ENCODE peak calls at places on chromosomes 2 and 18, in four cellular contexts. I is sigmoid colon, X is ovary, L is MCF 10A. G is an unnamed sample.

GRCh38 chr2:138395565-138396306 is 105.8 kb upstream of the SPOPL start:
- DNase-seq in L (peak; percentile 94), I (no peak), X (no peak), G (no peak)

GRCh38 chr2:218954541-218955300 is 4.7 kb upstream of the CDK5R2 start:
- DNase-seq in I (no peak), X (no peak), L (no peak), G (no peak)

GRCh38 chr2:86584164-86584913 is 21.1 kb upstream of the CHMP3 start:
- DNase-seq in I (no peak), X (no peak), L (no peak), G (no peak)

GRCh38 chr2:241573741-241574140 is 15.2 kb downstream of the BOK start:
- DNase-seq in L (no peak), I (peak; percentile 50), X (no peak), G (no peak)

GRCh38 chr2:130727286-130727924 is 1.5 kb upstream of the GPR148 start:
- DNase-seq in I (peak; percentile 87), X (peak; percentile 62), L (no peak), G (peak; percentile 72)

GRCh38 chr2:198173242-198173641 is 368.8 kb downstream of the PLCL1 start:
- DNase-seq in L (no peak), X (no peak), I (no peak), G (no peak)

GRCh38 chr2:186853871-186854435 is 5.0 kb upstream of the ZSWIM2 start:
- DNase-seq in X (no peak), L (no peak), I (no peak), G (no peak)

GRCh38 chr2:61662990-61663389 is 124.8 kb upstream of the XPO1 start:
- DNase-seq in I (no peak), X (no peak), L (no peak), G (no peak)

GRCh38 chr2:190986221-190986953 is 27.6 kb downstream of the STAT1 start:
- DNase-seq in L (no peak), X (no peak), I (no peak), G (no peak)

GRCh38 chr18:22180722-22181121 is 11.3 kb downstream of the GATA6 start:
- DNase-seq in L (no peak), I (no peak), X (no peak), G (no peak)

GRCh38 chr2:196638765-196639164 is 750 bp upstream of the CCDC150 start:
- DNase-seq in X (no peak), I (no peak), L (no peak), G (no peak)

GRCh38 chr2:196640031-196640548 is 575 bp downstream of the CCDC150 start:
- DNase-seq in X (no peak), L (peak; percentile 4), I (no peak), G (no peak)

GRCh38 chr2:196635156-196635555 is 4.4 kb upstream of the CCDC150 start:
- DNase-seq in L (no peak), X (no peak), I (no peak), G (no peak)

GRCh38 chr2:196639180-196640030 is at the start of gene CCDC150:
- DNase-seq in X (peak; percentile 87), I (peak; percentile 93), L (peak; percentile 94), G (peak; percentile 95)
- TF ChIP-seq CTCF in X (no peak), I (no peak), L (no peak), G (no peak)

GRCh38 chr2:65387017-65387416 is 45.4 kb downstream of the SPRED2 start:
- DNase-seq in I (no peak), L (no peak), X (no peak), G (no peak)
- TF ChIP-seq CTCF in I (no peak), L (no peak), X (no peak), G (no peak)

GRCh38 chr18:25313274-25313673 is 38.7 kb downstream of the ZNF521 start:
- DNase-seq in I (no peak), X (no peak), L (no peak), G (no peak)

GRCh38 chr18:25314824-25315223 is 37.1 kb downstream of the ZNF521 start:
- DNase-seq in I (no peak), X (no peak), L (no peak), G (no peak)

GRCh38 chr18:25306671-25307070 is 45.3 kb downstream of the ZNF521 start:
- DNase-seq in L (no peak), I (no peak), X (no peak), G (no peak)

GRCh38 chr18:25305584-25305983 is 46.4 kb downstream of the ZNF521 start:
- DNase-seq in I (no peak), X (no peak), L (no peak), G (no peak)

GRCh38 chr18:25310045-25310444 is 41.9 kb downstream of the ZNF521 start:
- DNase-seq in L (peak; percentile 28), I (no peak), X (no peak), G (no peak)
- TF ChIP-seq CTCF in L (no peak), I (no peak), X (no peak), G (no peak)

DNA sequence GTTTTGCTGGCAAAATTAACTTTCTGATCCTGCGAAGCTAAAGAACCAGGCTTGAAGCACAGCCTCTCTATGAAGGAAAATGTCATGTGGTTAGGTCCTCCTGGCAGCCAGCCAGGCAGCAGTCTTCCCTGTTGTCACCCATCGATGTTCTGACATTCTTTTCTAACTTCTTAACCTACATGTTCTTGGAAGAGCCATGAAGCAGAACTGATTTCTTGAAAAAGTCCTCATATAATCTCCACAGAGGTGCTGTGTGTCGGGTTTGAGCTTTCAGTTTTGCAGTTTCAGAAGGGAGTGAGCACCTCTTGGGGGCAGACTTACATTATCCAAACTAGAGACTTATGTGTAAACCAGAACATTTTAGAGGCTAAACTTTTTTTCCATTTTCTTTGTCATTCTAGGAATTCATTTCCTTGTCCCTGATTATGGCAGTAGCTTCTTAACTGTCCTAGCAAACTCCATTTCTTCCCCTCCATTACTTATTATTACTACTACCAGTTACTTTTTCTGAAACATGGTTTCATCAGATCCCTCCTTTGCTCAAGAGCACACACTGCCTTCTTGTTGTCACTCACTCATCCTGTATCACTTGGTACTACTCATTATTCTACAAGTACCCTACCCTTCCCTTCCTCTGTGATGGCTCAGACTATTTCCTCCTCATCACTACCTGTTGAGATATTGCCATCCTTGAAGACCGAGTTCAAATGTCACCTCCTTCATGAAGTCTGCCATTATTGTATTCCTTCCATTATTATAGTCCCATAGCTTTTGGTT is 31.1 kb downstream of the DOK1 start:
- DNase-seq in X (no peak), I (no peak), L (no peak), G (no peak)
- TF ChIP-seq CTCF in X (no peak), I (no peak), L (no peak), G (no peak)

G was measured in mesothelial cell of epicardium.